ENCODE peak calls at places on chromosomes 1 and 21, in nine cellular contexts. N is astrocyte of the hippocampus; C is foreskin melanocyte; P is occipital lobe; M is activated T-helper 1 cell treated with anti-CD3 and anti-CD28 coated beads, Interleukin-12 subunit alpha, Interleukin-12 subunit beta, Interleukin-2, Interleukin-4 antibody, amounts not matched to agents 30 ng/mL and 10 ng/mL and 1 ng/mL, durations not matched to agents 14 hours and 24 hours and 36 hours; B is CD4-positive, alpha-beta memory T cell; T is lower lobe of right lung; X is AG09319; Q is AG08396. S is an unnamed sample.

GRCh38 chr1:34763142-34763781 is 3.7 kb downstream of the GJB4 start:
- DNase-seq in N (peak), C (no peak), P (no peak), M (no peak), B (no peak), T (no peak), X (no peak), Q (no peak), S (no peak)

GRCh38 chr1:176949033-176949662 is 215.4 kb downstream of the ASTN1 start:
- DNase-seq in N (peak), C (peak), P (no peak), M (no peak), B (no peak), T (peak), X (no peak), Q (peak), S (peak)

GRCh38 chr1:55275976-55276375 is 60.8 kb upstream of the USP24 start:
- DNase-seq in N (peak), C (no peak), P (no peak), M (no peak), B (no peak), T (no peak), X (no peak), Q (peak), S (no peak)

GRCh38 chr1:74467786-74468377 is 44.5 kb downstream of the LRRC53 start:
- DNase-seq in N (peak), C (no peak), P (no peak), M (no peak), B (no peak), T (no peak), X (no peak), Q (no peak), S (no peak)

GRCh38 chr1:89047734-89048133 is 17.3 kb downstream of the GBP1 start:
- DNase-seq in N (peak), C (no peak), P (no peak), M (no peak), B (no peak), T (no peak), X (no peak), Q (no peak), S (no peak)

GRCh38 chr1:211468595-211468994 is 23.4 kb downstream of the RD3 start:
- DNase-seq in N (no peak), C (no peak), P (no peak), M (no peak), B (no peak), T (no peak), X (no peak), Q (peak), S (no peak)

GRCh38 chr1:29195875-29196274 is 14.2 kb upstream of the SRSF4 start:
- DNase-seq in N (peak), C (no peak), P (no peak), M (no peak), B (no peak), T (no peak), X (no peak), Q (no peak), S (no peak)

GRCh38 chr1:3746389-3746783 is 5.9 kb upstream of the CCDC27 start:
- DNase-seq in N (peak), C (no peak), P (no peak), M (no peak), B (no peak), T (peak), X (no peak), Q (no peak), S (peak)

GRCh38 chr1:4595341-4596225 is 58.8 kb upstream of the AJAP1 start:
- DNase-seq in N (no peak), C (no peak), P (no peak), M (no peak), B (no peak), T (no peak), X (no peak), Q (no peak), S (no peak)

GRCh38 chr1:219741011-219741859 is 128.3 kb upstream of the ZC3H11B start:
- DNase-seq in N (no peak), C (no peak), P (no peak), M (no peak), B (no peak), T (no peak), X (no peak), Q (no peak), S (no peak)

GRCh38 chr1:55309053-55309452 is 93.9 kb upstream of the USP24 start:
- DNase-seq in N (no peak), C (no peak), P (no peak), M (no peak), B (no peak), T (no peak), X (no peak), Q (peak), S (peak)

GRCh38 chr1:2113620-2114135 is 63.5 kb downstream of the PRKCZ start:
- DNase-seq in N (no peak), C (no peak), P (no peak), M (no peak), B (no peak), T (peak), X (no peak), Q (no peak), S (no peak)

GRCh38 chr1:245209658-245210415 is 55.1 kb downstream of the KIF26B start:
- DNase-seq in N (no peak), C (no peak), P (no peak), M (no peak), B (no peak), T (no peak), X (no peak), Q (no peak), S (no peak)

GRCh38 chr1:183635112-183635605 is 424 bp downstream of the ARPC5 start:
- DNase-seq in N (peak), C (no peak), P (no peak), M (peak), B (peak), T (peak), X (no peak), Q (peak), S (peak)

GRCh38 chr1:26744075-26744958 is 43.4 kb upstream of the PIGV start:
- DNase-seq in N (peak), C (peak), P (peak), M (peak), B (peak), T (peak), X (peak), Q (peak), S (peak)

GRCh38 chr1:238063454-238063853 is 172.7 kb upstream of the ZP4 start:
- DNase-seq in N (peak), C (no peak), P (no peak), M (no peak), B (no peak), T (no peak), X (no peak), Q (no peak), S (peak)

GRCh38 chr21:25191141-25191540 is 416.1 kb downstream of the MRPL39 start:
- DNase-seq in N (no peak), C (no peak), P (no peak), M (no peak), B (no peak), T (no peak), X (no peak), Q (no peak), S (no peak)

GRCh38 chr1:229003233-229004031 is 267.5 kb upstream of the RAB4A start:
- DNase-seq in N (peak), C (peak), P (peak), M (no peak), B (no peak), T (no peak), X (no peak), Q (no peak), S (peak)

GRCh38 chr1:9182784-9183257 is 51.8 kb upstream of the H6PD start:
- DNase-seq in N (peak), C (no peak), P (no peak), M (no peak), B (no peak), T (no peak), X (no peak), Q (peak), S (peak)

GRCh38 chr1:59553381-59553780 is 256.5 kb downstream of the FGGY start:
- DNase-seq in N (peak), C (no peak), P (no peak), M (no peak), B (no peak), T (no peak), X (no peak), Q (no peak), S (no peak)

GRCh38 chr1:233629305-233629935 is 15.5 kb downstream of the KCNK1 start:
- DNase-seq in N (no peak), C (no peak), P (peak), M (no peak), B (no peak), T (no peak), X (no peak), Q (no peak), S (no peak)

GRCh38 chr1:2547210-2548067 is 8.7 kb upstream of the TNFRSF14 start:
- DNase-seq in N (no peak), C (no peak), P (no peak), M (peak), B (peak), T (peak), X (no peak), Q (no peak), S (no peak)

GRCh38 chr1:92804721-92805169 is 19.8 kb upstream of the EVI5 start:
- DNase-seq in N (peak), C (peak), P (peak), M (no peak), B (no peak), T (peak), X (peak), Q (peak), S (peak)

GRCh38 chr1:244075247-244075722 is 24.2 kb downstream of the ZBTB18 start:
- DNase-seq in N (peak), C (no peak), P (no peak), M (no peak), B (no peak), T (no peak), X (no peak), Q (no peak), S (no peak)

GRCh38 chr1:3326516-3327388 is 127.7 kb upstream of the ARHGEF16 start:
- DNase-seq in N (no peak), C (no peak), P (no peak), M (no peak), B (no peak), T (no peak), X (no peak), Q (no peak), S (no peak)

GRCh38 chr1:53637726-53638640 is 101.0 kb downstream of the GLIS1 start:
- DNase-seq in N (no peak), C (no peak), P (no peak), M (no peak), B (no peak), T (no peak), X (no peak), Q (no peak), S (no peak)

GRCh38 chr1:157992031-157992568 is 1.3 kb upstream of the KIRREL1 start:
- DNase-seq in N (peak), C (no peak), P (peak), M (no peak), B (no peak), T (no peak), X (no peak), Q (peak), S (peak)

GRCh38 chr1:206556748-206557635 is 49.7 kb downstream of the RASSF5 start:
- DNase-seq in N (peak), C (no peak), P (peak), M (peak), B (peak), T (peak), X (no peak), Q (peak), S (peak)

GRCh38 chr1:211613108-211613947 is 34.4 kb upstream of the SLC30A1 start:
- DNase-seq in N (peak), C (peak), P (peak), M (no peak), B (no peak), T (peak), X (peak), Q (peak), S (peak)

GRCh38 chr1:201275266-201275666 is 8.0 kb upstream of the PKP1 start:
- DNase-seq in N (peak), C (no peak), P (no peak), M (no peak), B (no peak), T (no peak), X (peak), Q (peak), S (no peak)

GRCh38 chr1:53715478-53715877 is 23.5 kb downstream of the GLIS1 start:
- DNase-seq in N (peak), C (no peak), P (no peak), M (no peak), B (no peak), T (no peak), X (no peak), Q (peak), S (no peak)

GRCh38 chr1:101257500-101258325 is 20.9 kb downstream of the S1PR1 start:
- DNase-seq in N (peak), C (no peak), P (no peak), M (peak), B (peak), T (peak), X (no peak), Q (no peak), S (no peak)

GRCh38 chr1:20634594-20635084 is 1.4 kb downstream of the PINK1 start:
- DNase-seq in N (peak), C (no peak), P (peak), M (no peak), B (peak), T (peak), X (no peak), Q (peak), S (peak)

GRCh38 chr1:236623371-236624166 is 19.3 kb upstream of the HEATR1 start:
- DNase-seq in N (no peak), C (peak), P (no peak), M (no peak), B (no peak), T (no peak), X (no peak), Q (no peak), S (no peak)

GRCh38 chr1:221963742-221964141 is 221.9 kb upstream of the DUSP10 start:
- DNase-seq in N (no peak), C (peak), P (no peak), M (no peak), B (no peak), T (no peak), X (no peak), Q (no peak), S (peak)

GRCh38 chr1:205015241-205015640 is 27.8 kb upstream of the CNTN2 start:
- DNase-seq in N (no peak), C (no peak), P (no peak), M (no peak), B (no peak), T (no peak), X (no peak), Q (no peak), S (no peak)

GRCh38 chr1:35894183-35894582 is 11.2 kb downstream of the AGO1 start:
- DNase-seq in N (peak), C (no peak), P (peak), M (no peak), B (no peak), T (peak), X (no peak), Q (no peak), S (no peak)